ENCODE peak calls at places on chromosome 2, in five cellular contexts. B is fibroblast of the aortic adventitia, U is fibroblast of mammary gland, O is stomach, S is fibroblast of lung. T is an unnamed sample.

GRCh38 chr2:200451506-200451905 is 58.4 kb downstream of the KCTD18 start:
- DNase-seq in S (no peak), O (no peak), U (no peak), B (no peak), T (no peak)

GRCh38 chr2:193276988-193277387 is 1082.3 kb upstream of the TMEFF2 start:
- DNase-seq in U (no peak), S (no peak), B (no peak), O (no peak), T (no peak)

GRCh38 chr2:60351321-60351720 is 202.1 kb downstream of the BCL11A start:
- DNase-seq in O (no peak), S (no peak), B (no peak), U (no peak), T (no peak)

GRCh38 chr2:70994055-70994444 is 623 bp downstream of the TEX261 start:
- DNase-seq in S (no peak), U (no peak), B (peak; percentile 2), O (no peak), T (no peak)

GRCh38 chr2:177921726-177922125 is 150.9 kb downstream of the PDE11A start:
- DNase-seq in B (no peak), O (no peak), U (no peak), S (no peak), T (no peak)

GRCh38 chr2:24477229-24477628 is 13.8 kb upstream of the NCOA1 start:
- DNase-seq in S (no peak), B (no peak), O (no peak), U (no peak), T (no peak)

GRCh38 chr2:208265371-208265806 is 666 bp upstream of the PIKFYVE start:
- DNase-seq in S (no peak), B (peak; percentile 63), U (peak; percentile 62), O (no peak), T (no peak)

GRCh38 chr2:189225032-189225431 is 45.5 kb upstream of the COL5A2 start:
- DNase-seq in U (no peak), S (no peak), B (no peak), O (no peak), T (no peak)

GRCh38 chr2:98122524-98122923 is 35.6 kb downstream of the VWA3B start:
- DNase-seq in O (no peak), B (no peak), U (no peak), S (no peak), T (no peak)

GRCh38 chr2:235498556-235499305 is 4.9 kb downstream of the AGAP1 start:
- DNase-seq in B (no peak), O (no peak), U (peak; percentile 44), S (no peak), T (no peak)

GRCh38 chr2:142190805-142191204 is 60.0 kb upstream of the LRP1B start:
- DNase-seq in B (peak; percentile 4), S (no peak), O (no peak), U (no peak), T (no peak)

GRCh38 chr2:86675611-86676015 is 44.5 kb upstream of the RMND5A start:
- DNase-seq in O (peak; percentile 31), S (no peak), B (no peak), U (no peak), T (no peak)

GRCh38 chr2:189165656-189166380 is 13.7 kb downstream of the COL5A2 start:
- DNase-seq in U (peak; percentile 62), S (peak; percentile 32), B (peak; percentile 38), O (no peak), T (no peak)

GRCh38 chr2:241505781-241506201 is 2.6 kb downstream of the STK25 start:
- DNase-seq in U (no peak), B (no peak), O (no peak), S (no peak), T (no peak)

GRCh38 chr2:226891780-226892590 is 56.1 kb downstream of the RHBDD1 start:
- DNase-seq in B (peak; percentile 92), S (peak; percentile 94), U (peak; percentile 93), O (no peak), T (no peak)

GRCh38 chr2:74371421-74371820 is 8.7 kb downstream of the DCTN1 start:
- DNase-seq in O (no peak), S (no peak), U (no peak), B (no peak), T (no peak)

GRCh38 chr2:123771928-123772632 is 253.0 kb upstream of the CNTNAP5 start:
- DNase-seq in U (no peak), S (no peak), O (no peak), B (no peak), T (no peak)

GRCh38 chr2:200042102-200042735 is 86.8 kb downstream of the MAIP1 start:
- DNase-seq in O (no peak), S (peak; percentile 78), U (peak; percentile 66), B (peak; percentile 74), T (no peak)

GRCh38 chr2:208253518-208254117 is 1.3 kb downstream of the IDH1 start:
- DNase-seq in O (no peak), B (peak; percentile 70), S (no peak), U (no peak), T (no peak)

GRCh38 chr2:12493031-12493513 is 223.7 kb upstream of the TRIB2 start:
- DNase-seq in B (peak; percentile 93), S (peak; percentile 65), O (no peak), U (peak; percentile 76), T (no peak)

GRCh38 chr2:134917219-134917957 is 1.2 kb upstream of the CCNT2 start:
- DNase-seq in B (peak; percentile 52), U (peak; percentile 5), O (no peak), S (no peak), T (no peak)

GRCh38 chr2:203758841-203759691 is 52.6 kb downstream of the CD28 start:
- DNase-seq in S (peak; percentile 56), O (peak; percentile 34), U (peak; percentile 88), B (peak; percentile 64), T (no peak)

GRCh38 chr2:70403267-70404053 is 101.6 kb upstream of the FAM136A start:
- DNase-seq in B (no peak), S (no peak), O (no peak), U (no peak), T (no peak)

GRCh38 chr2:223264541-223265171 is 212.7 kb downstream of the KCNE4 start:
- DNase-seq in S (no peak), B (no peak), O (no peak), U (no peak), T (no peak)

GRCh38 chr2:64608867-64609228 is 44.9 kb downstream of the SERTAD2 start:
- DNase-seq in U (no peak), S (no peak), B (no peak), O (no peak), T (no peak)

GRCh38 chr2:133561045-133561852 is 7.0 kb downstream of the NCKAP5 start:
- DNase-seq in U (peak; percentile 61), S (peak; percentile 91), B (peak; percentile 95), O (no peak), T (no peak)

GRCh38 chr2:68333931-68334330 is 14.2 kb upstream of the CNRIP1 start:
- DNase-seq in O (no peak), U (no peak), B (no peak), S (no peak), T (no peak)

GRCh38 chr2:235044501-235045271 is 92.9 kb downstream of the SH3BP4 start:
- DNase-seq in S (no peak), B (no peak), U (no peak), O (peak; percentile 75), T (no peak)

GRCh38 chr2:234156326-234156725 is 105.8 kb downstream of the SPP2 start:
- DNase-seq in B (no peak), U (no peak), S (no peak), O (no peak), T (no peak)

GRCh38 chr2:39325966-39326365 is 82.2 kb upstream of the CDKL4 start:
- DNase-seq in B (no peak), O (no peak), S (peak; percentile 24), U (peak; percentile 41), T (no peak)

GRCh38 chr2:102147935-102148334 is 5.4 kb downstream of the IL1R1 start:
- DNase-seq in S (no peak), B (peak; percentile 75), U (peak; percentile 92), O (no peak), T (peak; percentile 56)

GRCh38 chr2:166653185-166653813 is 159.2 kb upstream of the SCN7A start:
- DNase-seq in O (no peak), B (peak; percentile 35), U (peak; percentile 43), S (peak; percentile 24), T (no peak)

GRCh38 chr2:170968205-170969003 is 39.4 kb downstream of the GORASP2 start:
- DNase-seq in U (no peak), O (no peak), S (no peak), B (no peak), T (no peak)

GRCh38 chr2:201470821-201471731 is 19.5 kb downstream of the STRADB start:
- DNase-seq in B (peak; percentile 32), U (peak; percentile 85), S (peak; percentile 47), O (no peak), T (no peak)

GRCh38 chr2:229921101-229921891 is 513 bp downstream of the TRIP12 start:
- DNase-seq in O (peak; percentile 67), S (peak; percentile 63), U (peak; percentile 57), B (peak; percentile 50), T (peak; percentile 83)

GRCh38 chr2:239975665-239976064 is 49.5 kb downstream of the NDUFA10 start:
- DNase-seq in U (no peak), O (no peak), S (no peak), B (no peak), T (no peak)
- H3K4me3 ChIP-seq in U (no peak overlapping the region), O (no peak overlapping the region), S (no peak overlapping the region), B (no peak overlapping the region), T (no peak overlapping the region)

DNA sequence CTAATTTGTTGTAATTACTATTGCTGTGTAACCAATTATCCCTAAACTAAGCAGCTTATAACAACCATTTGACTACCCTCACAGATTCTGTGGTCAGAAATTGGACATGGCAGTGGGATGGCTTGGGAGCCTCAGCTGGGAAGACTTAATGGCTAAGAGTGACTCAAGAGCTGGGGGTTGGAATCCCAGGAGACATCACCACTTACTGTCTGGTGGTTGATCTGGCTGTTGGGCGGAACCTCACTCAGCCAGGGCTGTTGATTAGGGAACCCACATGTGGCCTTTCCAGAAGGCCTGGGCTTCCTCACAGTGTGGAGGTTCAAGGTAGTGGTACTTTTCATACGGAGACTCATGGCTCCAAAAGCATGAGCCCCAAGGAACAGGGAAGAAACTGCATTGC is 49.8 kb downstream of the E2F6 start:
- DNase-seq in S (no peak), B (no peak), U (peak; percentile 80), O (no peak), T (no peak)
- TF ChIP-seq CTCF in S (no peak), B (no peak), U (no peak), O (no peak), T (no peak)

DNA sequence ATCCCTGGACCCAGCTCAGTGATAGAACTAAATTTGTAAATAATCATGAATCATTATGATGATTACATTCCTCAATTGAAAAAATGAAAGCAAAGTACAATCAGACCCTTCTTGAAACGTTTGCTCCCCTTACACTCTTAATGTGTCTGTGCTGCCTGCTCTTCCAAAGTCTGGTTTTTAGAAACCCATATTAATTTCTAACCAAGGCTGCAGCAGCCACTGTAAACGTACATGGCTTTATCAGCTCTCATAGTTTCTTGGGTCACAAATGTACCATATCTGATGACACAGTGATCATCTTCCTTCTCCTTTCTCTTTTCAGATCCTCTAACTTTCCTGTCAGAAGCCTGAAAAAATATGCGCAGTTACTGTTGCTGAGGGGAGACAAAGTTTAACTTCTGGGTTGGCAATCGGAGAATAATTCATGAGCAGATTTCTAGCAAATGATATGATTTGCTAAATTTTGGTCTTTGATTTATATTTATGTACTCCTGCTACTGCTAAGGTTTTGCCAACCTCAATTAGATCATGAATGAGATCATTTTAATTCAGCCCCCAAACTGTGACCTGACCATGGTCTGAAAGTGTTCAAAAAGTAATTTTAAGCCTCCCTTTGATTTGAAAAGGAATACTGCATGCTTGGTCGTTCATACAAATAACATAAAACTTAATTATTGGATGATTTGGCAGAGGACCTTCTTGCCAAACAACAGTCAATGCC is 12.3 kb downstream of the ZEB2 start:
- DNase-seq in O (no peak), S (peak; percentile 46), B (peak; percentile 39), U (no peak), T (no peak)
- H3K4me3 ChIP-seq in O (no peak overlapping the region), S (peak overlapping the region; percentile 51), B (peak overlapping the region; percentile 28), U (no peak overlapping the region), T (peak overlapping the region; percentile 73)

GRCh38 chr2:56540901-56541300 is 357.1 kb downstream of the CCDC85A start:
- DNase-seq in S (no peak), U (no peak), B (peak; percentile 7), O (no peak), T (no peak)
- TF ChIP-seq CTCF in S (no peak), U (no peak), B (no peak), O (no peak), T (no peak)

T was measured in tibial artery.